ENCODE peak calls at places on chromosome 3, in six cellular contexts. A, O, C, N, M and E are unnamed samples. For H3K4me1 and H3K36me3, the result is how much of the 10 kb centered on the place peaks cover.

GRCh38 chr3:38479431-38480092 is 16.6 kb upstream of the EXOG start:
- DNase-seq in C (peak), A (peak), N (no peak), M (peak), O (peak), E (no peak)

GRCh38 chr3:24341668-24342067 is 153.0 kb downstream of the THRB start:
- DNase-seq in A (no peak), N (no peak), M (no peak), O (no peak), C (no peak), E (no peak)

GRCh38 chr3:67907735-67908134 is 253.3 kb upstream of the SUCLG2 start:
- DNase-seq in O (no peak), N (no peak), C (no peak), A (no peak), M (no peak), E (no peak)

GRCh38 chr3:122350814-122351418 is 25.9 kb downstream of the CSTA start:
- DNase-seq in A (no peak), N (no peak), M (no peak), O (no peak), C (no peak), E (no peak)

GRCh38 chr3:160981217-160981938 is 123.8 kb downstream of the B3GALNT1 start:
- DNase-seq in M (peak), O (no peak), C (no peak), N (no peak), A (no peak), E (no peak)

GRCh38 chr3:125052671-125053303 is 3.0 kb downstream of the HEG1 start:
- DNase-seq in C (no peak), M (no peak), O (peak), N (no peak), A (peak), E (no peak)

GRCh38 chr3:122123885-122124284 is 59.6 kb upstream of the CASR start:
- DNase-seq in A (no peak), O (no peak), C (no peak), M (no peak), N (no peak), E (no peak)

GRCh38 chr3:50248387-50248786 is 12.4 kb downstream of the GNAI2 start:
- DNase-seq in A (no peak), C (no peak), M (no peak), N (peak), O (peak), E (no peak)

GRCh38 chr3:134650431-134651346 is at the start of gene KY:
- DNase-seq in N (peak), C (peak), M (no peak), A (peak), O (no peak), E (peak)

GRCh38 chr3:46986055-46986730 is 6.7 kb downstream of the NBEAL2 start:
- DNase-seq in O (no peak), A (no peak), M (no peak), C (peak), N (peak), E (no peak)

GRCh38 chr3:173865900-173866498 is 468.5 kb downstream of the NLGN1 start:
- DNase-seq in N (no peak), C (no peak), O (no peak), M (no peak), A (no peak), E (no peak)

GRCh38 chr3:177547953-177548352 is 350.7 kb upstream of the TBL1XR1 start:
- DNase-seq in M (no peak), N (no peak), A (no peak), O (no peak), C (no peak), E (no peak)

GRCh38 chr3:112605285-112605684 is 35.7 kb downstream of the CCDC80 start:
- DNase-seq in A (no peak), C (no peak), N (no peak), O (no peak), M (no peak), E (no peak)

GRCh38 chr3:57958642-57959406 is 49.4 kb upstream of the FLNB start:
- DNase-seq in C (peak), M (no peak), N (peak), O (peak), A (no peak), E (no peak)

GRCh38 chr3:126053949-126054569 is 29.9 kb downstream of the SLC41A3 start:
- DNase-seq in O (peak), N (no peak), C (no peak), M (no peak), A (no peak), E (no peak)

GRCh38 chr3:15286022-15286421 is 46.4 kb downstream of the SH3BP5 start:
- DNase-seq in M (no peak), N (peak), C (no peak), O (no peak), A (peak), E (no peak)

GRCh38 chr3:73580343-73580742 is 44.4 kb downstream of the PDZRN3 start:
- DNase-seq in O (no peak), A (no peak), N (no peak), C (no peak), M (no peak), E (no peak)

GRCh38 chr3:53243165-53243564 is 12.7 kb downstream of the TKT start:
- DNase-seq in M (no peak), A (no peak), C (no peak), O (no peak), N (no peak), E (no peak)

GRCh38 chr3:53242155-53242554 is 13.7 kb downstream of the TKT start:
- DNase-seq in M (no peak), A (no peak), C (peak), O (no peak), N (peak), E (no peak)

GRCh38 chr3:53243785-53244184 is 12.0 kb downstream of the TKT start:
- DNase-seq in A (no peak), O (no peak), M (no peak), N (no peak), C (no peak), E (no peak)

GRCh38 chr3:53240989-53241972 is 14.5 kb downstream of the TKT start:
- DNase-seq in O (no peak), N (peak), A (no peak), C (no peak), M (no peak), E (no peak)

DNA sequence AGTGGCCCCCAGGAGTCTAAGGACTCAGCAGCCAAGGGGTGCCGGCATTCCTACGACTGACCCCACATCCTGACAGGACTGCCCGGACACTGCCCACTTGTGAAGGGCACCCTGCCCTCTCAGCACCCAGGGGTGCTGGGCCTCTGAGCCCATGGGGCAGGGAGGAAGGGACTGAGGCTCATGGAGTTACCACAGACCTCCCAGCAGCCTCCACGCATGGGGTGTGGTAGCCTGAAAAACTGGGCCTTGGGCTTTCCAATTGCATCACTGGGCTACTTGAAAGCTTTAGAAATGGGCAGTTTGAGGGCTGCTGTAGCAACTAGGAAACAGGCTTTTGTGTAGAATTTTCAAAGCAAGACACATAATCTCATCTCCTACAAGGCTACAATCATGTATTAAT is 13.2 kb downstream of the TKT start:
- DNase-seq in C (no peak), O (no peak), M (no peak), A (no peak), N (peak), E (no peak)
- H3K27ac ChIP-seq in C (peak), O (no peak), M (no peak), A (peak), N (peak), E (no peak)

GRCh38 chr3:29331830-29332637 is 51.2 kb downstream of the RBMS3 start:
- DNase-seq in A (no peak), N (no peak), M (no peak), C (no peak), O (no peak), E (no peak)

GRCh38 chr3:29333520-29333919 is 52.6 kb downstream of the RBMS3 start:
- DNase-seq in M (no peak), O (no peak), N (no peak), C (no peak), A (no peak), E (no peak)

GRCh38 chr3:29334652-29335189 is 53.9 kb downstream of the RBMS3 start:
- DNase-seq in C (no peak), N (no peak), M (no peak), O (no peak), A (no peak), E (no peak)

GRCh38 chr3:29329986-29330514 is 49.2 kb downstream of the RBMS3 start:
- DNase-seq in O (no peak), M (no peak), A (no peak), N (no peak), C (no peak), E (no peak)

DNA sequence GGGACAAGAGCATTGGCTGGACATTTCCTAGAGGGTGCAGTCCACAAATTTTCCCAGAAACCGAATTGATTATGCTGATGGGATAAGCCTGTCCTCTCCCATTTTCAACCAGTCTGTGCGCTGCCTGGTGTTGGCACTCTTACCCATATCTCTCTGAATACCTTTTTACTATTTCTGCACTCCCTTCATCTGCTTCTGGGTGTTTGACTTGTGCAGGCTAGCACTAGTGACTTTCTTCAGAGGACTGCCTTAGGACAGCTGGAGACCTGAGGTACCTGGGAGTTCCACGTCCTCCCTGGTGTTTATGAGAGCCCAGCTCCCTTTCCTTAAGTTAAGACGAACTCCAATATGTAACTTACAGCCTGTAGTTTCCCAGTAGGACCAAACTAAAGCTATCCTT is 50.2 kb downstream of the RBMS3 start:
- DNase-seq in O (no peak), C (no peak), M (no peak), A (no peak), N (no peak), E (no peak)
- H3K4me1 ChIP-seq in O (under half), C (under half), M (under half), A (under half), N (under half), E (under half)

DNA sequence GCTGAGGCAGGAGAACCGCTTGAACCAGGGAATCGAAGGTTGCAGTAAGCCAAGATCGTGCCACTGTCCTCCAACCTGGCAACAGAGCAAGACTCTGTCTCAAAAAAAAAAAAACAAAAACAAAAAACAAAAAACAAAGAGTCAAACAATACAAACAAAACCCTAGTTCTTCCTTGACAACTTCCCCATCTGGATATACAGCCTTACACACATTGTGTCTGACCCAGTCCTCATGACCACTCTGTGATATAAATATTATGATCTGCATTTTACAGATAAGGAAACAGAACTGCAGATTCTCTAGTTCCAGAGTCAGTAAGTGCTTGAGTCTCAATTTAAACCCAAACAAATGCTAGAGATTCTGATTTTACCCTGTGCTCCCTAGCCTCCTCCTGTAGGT is 4.8 kb upstream of the ESYT3 start:
- DNase-seq in C (no peak), O (no peak), N (no peak), M (no peak), A (peak), E (no peak)
- H3K36me3 ChIP-seq in C (under half), O (under half), N (under half), M (under half), A (under half), E (under half)

GRCh38 chr3:52894756-52895155 is 2.6 kb downstream of the STIMATE start:
- DNase-seq in M (no peak), O (no peak), C (no peak), N (no peak), A (no peak), E (no peak)

GRCh38 chr3:52893723-52894122 is 3.6 kb downstream of the STIMATE start:
- DNase-seq in N (no peak), O (no peak), C (peak), M (no peak), A (no peak), E (no peak)

GRCh38 chr3:52895416-52895815 is 1.9 kb downstream of the STIMATE start:
- DNase-seq in N (no peak), M (no peak), O (no peak), C (no peak), A (no peak), E (no peak)

GRCh38 chr3:52897130-52898109 is at the start of gene STIMATE:
- DNase-seq in C (peak), A (peak), M (peak), N (peak), O (peak), E (peak)

DNA sequence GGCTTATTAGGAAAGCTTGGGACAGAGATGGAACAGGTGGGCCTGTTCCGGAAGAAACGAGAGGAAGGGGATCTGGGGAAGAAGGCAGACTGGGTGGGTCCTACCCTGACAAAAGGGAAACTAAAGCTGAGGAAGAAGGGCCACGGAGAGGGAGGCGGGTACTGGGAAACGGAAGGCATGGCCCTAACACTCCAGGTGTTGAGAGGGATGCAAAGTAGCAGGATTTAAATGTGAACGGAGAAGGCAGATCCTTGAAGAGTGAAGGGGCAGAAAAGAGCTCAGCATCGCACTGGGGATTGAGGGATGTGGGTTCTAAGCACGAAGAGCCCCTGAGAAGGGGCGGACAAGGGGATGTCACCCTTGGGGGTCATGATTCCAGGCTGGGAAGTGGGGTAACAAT is 735 bp downstream of the STIMATE start:
- DNase-seq in A (peak), C (no peak), M (no peak), N (no peak), O (no peak), E (no peak)
- H3K27ac ChIP-seq in A (no peak), C (peak), M (peak), N (peak), O (peak), E (peak)

DNA sequence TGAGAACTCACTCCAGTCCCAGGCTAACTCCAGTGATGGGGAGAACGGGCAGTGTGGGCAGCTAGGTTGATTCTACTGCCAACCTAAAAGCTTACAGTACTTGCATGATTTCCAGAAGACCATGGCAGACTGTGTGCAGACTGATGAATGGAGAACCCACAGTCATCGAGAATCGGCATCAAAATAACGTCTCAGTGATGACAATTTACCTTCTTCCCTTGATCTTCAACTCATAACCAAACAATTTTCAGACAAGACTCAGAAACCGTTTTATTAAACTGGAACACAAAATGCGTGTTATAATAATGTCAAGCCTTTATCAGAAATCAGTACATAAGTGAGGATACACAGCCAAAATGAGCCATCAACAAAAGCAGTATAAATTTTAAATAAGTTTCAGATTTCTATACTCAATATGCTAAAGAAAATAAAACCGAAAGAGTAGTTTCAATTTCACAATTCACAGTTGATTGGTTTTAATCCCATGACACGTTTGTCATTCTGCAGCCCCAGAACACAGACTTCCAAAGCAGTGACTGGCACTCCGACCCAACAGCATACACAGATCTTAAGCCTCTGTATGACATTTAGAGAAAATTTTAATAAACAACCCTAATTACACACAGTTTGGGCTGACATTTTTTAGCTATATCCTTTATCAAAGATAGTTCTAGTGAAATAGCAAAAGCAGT is 54.5 kb downstream of the ZMAT3 start:
- DNase-seq in C (no peak), O (no peak), N (no peak), A (no peak), M (no peak), E (no peak)
- H3K4me1 ChIP-seq in C (under half), O (under half), N (under half), A (under half), M (under half), E (under half)

GRCh38 chr3:13877911-13878710 is 1.8 kb downstream of the WNT7A start:
- DNase-seq in N (peak), M (no peak), A (no peak), O (no peak), C (no peak), E (peak)

GRCh38 chr3:13874891-13875290 is 5.0 kb downstream of the WNT7A start:
- DNase-seq in O (no peak), A (no peak), C (no peak), M (no peak), N (no peak), E (no peak)

GRCh38 chr3:13878711-13879101 is 1.2 kb downstream of the WNT7A start:
- DNase-seq in M (no peak), O (no peak), N (peak), C (no peak), A (no peak), E (peak)

GRCh38 chr3:13873818-13874217 is 6.1 kb downstream of the WNT7A start:
- DNase-seq in C (no peak), N (no peak), A (peak), O (no peak), M (no peak), E (no peak)

DNA sequence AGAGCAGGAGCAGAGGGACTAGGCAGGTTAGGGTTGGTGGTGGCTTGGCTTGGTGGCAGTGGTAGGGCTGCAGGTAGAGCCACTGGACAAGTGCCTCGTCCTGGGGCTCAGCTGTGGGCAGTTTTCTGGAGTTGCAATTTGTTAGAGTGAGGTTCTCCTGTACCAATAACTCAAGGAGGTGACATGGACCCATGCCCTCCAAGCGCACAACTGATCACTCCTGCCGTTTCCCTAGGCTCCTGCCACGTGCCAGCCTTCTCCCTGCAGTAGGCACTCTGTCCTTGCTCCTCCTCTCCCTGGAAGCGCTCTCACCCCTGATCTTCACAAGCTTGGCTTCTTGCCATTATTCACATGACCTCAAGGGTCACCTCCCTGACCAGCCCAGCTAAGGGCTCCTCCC is 3.4 kb downstream of the WNT7A start:
- DNase-seq in C (no peak), A (no peak), M (no peak), O (no peak), N (no peak), E (no peak)
- H3K36me3 ChIP-seq in C (under half), A (under half), M (under half), O (under half), N (under half), E (under half)

GRCh38 chr3:193375614-193376013 is 2.9 kb downstream of the ATP13A5 start:
- DNase-seq in A (no peak), M (no peak), C (no peak), N (no peak), O (no peak), E (no peak)
- H3K27ac ChIP-seq in A (no peak), M (no peak), C (no peak), N (no peak), O (no peak), E (no peak)

GRCh38 chr3:172087827-172088580 is 48.6 kb downstream of the FNDC3B start:
- DNase-seq in M (no peak), A (no peak), O (no peak), C (no peak), N (no peak), E (no peak)
- H3K4me1 ChIP-seq in M (under half), A (under half), O (under half), C (half or more), N (under half), E (under half)

GRCh38 chr3:133606902-133607301 is 33.4 kb downstream of the CDV3 start:
- DNase-seq in M (no peak), O (no peak), C (no peak), N (no peak), A (no peak), E (no peak)
- H3K36me3 ChIP-seq in M (half or more), O (under half), C (half or more), N (under half), A (half or more), E (under half)

GRCh38 chr3:56291953-56292352 is 176.3 kb downstream of the ERC2 start:
- DNase-seq in C (no peak), N (no peak), O (no peak), M (no peak), A (no peak), E (no peak)

GRCh38 chr3:56290376-56290775 is 177.9 kb downstream of the ERC2 start:
- DNase-seq in C (no peak), A (no peak), M (no peak), O (no peak), N (no peak), E (no peak)

GRCh38 chr3:56282341-56282740 is 185.9 kb downstream of the ERC2 start:
- DNase-seq in C (no peak), M (no peak), O (no peak), A (no peak), N (no peak), E (no peak)

GRCh38 chr3:56291244-56291680 is 177.0 kb downstream of the ERC2 start:
- DNase-seq in O (no peak), M (peak), A (no peak), N (no peak), C (no peak), E (no peak)

GRCh38 chr3:56288258-56288657 is 180.0 kb downstream of the ERC2 start:
- DNase-seq in O (no peak), A (no peak), M (no peak), N (no peak), C (no peak), E (no peak)
- H3K27ac ChIP-seq in O (no peak), A (no peak), M (no peak), N (no peak), C (no peak), E (no peak)